ENCODE peak calls at places on chromosomes 4 and X, in four cellular contexts. D is HepG2, U is MM.1S, L is HCT116. I is an unnamed sample. For H3K4me1, the result is how much of the 10 kb centered on the place peaks cover.

GRCh38 chr4:78059524-78059889 is 2.4 kb downstream of the FRAS1 start:
- DNase-seq in U (peak), L (peak), D (peak), I (peak)

GRCh38 chrX:154600962-154601374 is 16.0 kb downstream of the CTAG1A start:
- DNase-seq in L (no peak), U (no peak), D (no peak), I (peak)

GRCh38 chr4:125736057-125736456 is 421.3 kb downstream of the FAT4 start:
- DNase-seq in U (no peak), D (peak), L (no peak), I (peak)

GRCh38 chr4:99504804-99505502 is 5.9 kb upstream of the C4orf17 start:
- DNase-seq in U (no peak), D (no peak), L (no peak), I (no peak)

GRCh38 chrX:77930581-77930980 is 20.1 kb downstream of the ATP7A start:
- DNase-seq in U (no peak), D (no peak), L (no peak), I (no peak)

GRCh38 chr4:152273343-152273742 is 262.5 kb downstream of the FBXW7 start:
- DNase-seq in D (no peak), L (no peak), U (no peak), I (peak)

GRCh38 chrX:131821945-131822622 is 201.0 kb upstream of the STK26 start:
- DNase-seq in U (peak), L (no peak), D (no peak), I (no peak)

GRCh38 chr4:170248576-170248975 is 158.8 kb upstream of the AADAT start:
- DNase-seq in U (no peak), D (no peak), L (no peak), I (peak)

GRCh38 chr4:166622425-166622977 is 611.8 kb downstream of the SPOCK3 start:
- DNase-seq in D (no peak), L (no peak), U (no peak), I (no peak)

GRCh38 chr4:174553828-174554227 is 31.5 kb upstream of the HPGD start:
- DNase-seq in U (peak), L (no peak), D (no peak), I (peak)

GRCh38 chr4:66956426-66956825 is 588.9 kb downstream of the CENPC start:
- DNase-seq in L (no peak), D (no peak), U (no peak), I (no peak)

GRCh38 chr4:46124773-46125172 is 919 bp upstream of the GABRG1 start:
- DNase-seq in L (no peak), U (no peak), D (no peak), I (no peak)

GRCh38 chr4:157004279-157005161 is 32.9 kb upstream of the PDGFC start:
- DNase-seq in L (no peak), U (no peak), D (no peak), I (no peak)

DNA sequence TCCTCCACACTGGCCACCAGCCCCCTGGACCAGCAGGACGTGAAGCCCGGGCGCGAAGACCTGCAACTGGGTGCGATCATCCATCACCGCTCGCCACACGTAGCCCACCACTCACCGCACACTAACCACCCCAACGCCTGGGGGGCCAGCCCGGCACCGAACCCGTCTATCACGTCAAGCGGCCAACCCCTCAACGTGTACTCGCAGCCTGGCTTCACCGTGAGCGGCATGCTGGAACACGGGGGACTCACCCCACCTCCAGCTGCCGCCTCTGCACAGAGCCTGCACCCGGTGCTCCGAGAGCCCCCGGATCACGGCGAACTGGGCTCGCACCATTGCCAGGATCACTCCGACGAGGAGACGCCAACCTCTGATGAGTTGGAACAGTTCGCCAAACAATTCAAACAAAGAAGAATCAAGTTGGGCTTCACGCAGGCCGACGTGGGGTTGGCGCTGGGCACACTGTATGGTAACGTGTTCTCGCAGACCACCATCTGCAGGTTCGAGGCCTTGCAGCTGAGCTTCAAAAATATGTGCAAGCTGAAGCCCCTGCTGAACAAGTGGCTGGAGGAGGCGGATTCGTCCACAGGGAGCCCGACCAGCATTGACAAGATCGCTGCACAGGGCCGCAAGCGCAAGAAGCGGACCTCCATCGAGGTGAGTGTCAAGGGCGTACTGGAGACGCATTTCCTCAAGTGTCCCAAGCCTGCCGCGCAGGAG is 596 bp downstream of the POU3F4 start:
- DNase-seq in D (no peak), L (no peak), U (no peak), I (no peak)
- TF ChIP-seq EZH2 in D (no peak), L (no peak), U (no peak), I (no peak)

GRCh38 chr4:147015531-147015930 is 69.9 kb upstream of the TTC29 start:
- DNase-seq in L (no peak), D (no peak), U (no peak), I (no peak)

GRCh38 chr4:147006229-147006628 is 60.6 kb upstream of the TTC29 start:
- DNase-seq in L (no peak), D (no peak), U (no peak), I (no peak)

GRCh38 chr4:147009875-147010274 is 64.2 kb upstream of the TTC29 start:
- DNase-seq in U (no peak), D (no peak), L (no peak), I (no peak)

GRCh38 chr4:147014946-147015345 is 69.3 kb upstream of the TTC29 start:
- DNase-seq in L (no peak), D (no peak), U (no peak), I (no peak)

DNA sequence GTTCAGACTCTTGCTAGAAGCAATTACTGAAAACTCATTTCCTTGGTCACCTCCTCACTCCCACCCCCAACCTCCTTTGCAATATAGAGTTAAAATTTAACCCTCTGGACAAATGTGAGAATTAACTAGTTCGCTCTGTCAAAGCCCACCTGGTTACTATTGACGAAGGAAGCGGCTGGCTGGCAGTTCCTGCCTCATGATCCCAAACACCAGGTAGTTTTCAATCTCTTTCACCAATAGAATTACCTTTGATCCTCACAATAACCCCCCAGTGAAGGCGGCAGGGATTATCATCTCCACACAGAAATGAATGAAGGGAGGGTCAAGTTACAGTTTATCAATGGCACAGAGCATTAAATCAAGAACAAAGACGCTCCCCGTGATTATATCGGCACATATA is 65.7 kb upstream of the TTC29 start:
- DNase-seq in D (no peak), U (no peak), L (no peak), I (no peak)
- H2AFZ ChIP-seq in D (no peak), U (no peak), L (no peak), I (no peak)

DNA sequence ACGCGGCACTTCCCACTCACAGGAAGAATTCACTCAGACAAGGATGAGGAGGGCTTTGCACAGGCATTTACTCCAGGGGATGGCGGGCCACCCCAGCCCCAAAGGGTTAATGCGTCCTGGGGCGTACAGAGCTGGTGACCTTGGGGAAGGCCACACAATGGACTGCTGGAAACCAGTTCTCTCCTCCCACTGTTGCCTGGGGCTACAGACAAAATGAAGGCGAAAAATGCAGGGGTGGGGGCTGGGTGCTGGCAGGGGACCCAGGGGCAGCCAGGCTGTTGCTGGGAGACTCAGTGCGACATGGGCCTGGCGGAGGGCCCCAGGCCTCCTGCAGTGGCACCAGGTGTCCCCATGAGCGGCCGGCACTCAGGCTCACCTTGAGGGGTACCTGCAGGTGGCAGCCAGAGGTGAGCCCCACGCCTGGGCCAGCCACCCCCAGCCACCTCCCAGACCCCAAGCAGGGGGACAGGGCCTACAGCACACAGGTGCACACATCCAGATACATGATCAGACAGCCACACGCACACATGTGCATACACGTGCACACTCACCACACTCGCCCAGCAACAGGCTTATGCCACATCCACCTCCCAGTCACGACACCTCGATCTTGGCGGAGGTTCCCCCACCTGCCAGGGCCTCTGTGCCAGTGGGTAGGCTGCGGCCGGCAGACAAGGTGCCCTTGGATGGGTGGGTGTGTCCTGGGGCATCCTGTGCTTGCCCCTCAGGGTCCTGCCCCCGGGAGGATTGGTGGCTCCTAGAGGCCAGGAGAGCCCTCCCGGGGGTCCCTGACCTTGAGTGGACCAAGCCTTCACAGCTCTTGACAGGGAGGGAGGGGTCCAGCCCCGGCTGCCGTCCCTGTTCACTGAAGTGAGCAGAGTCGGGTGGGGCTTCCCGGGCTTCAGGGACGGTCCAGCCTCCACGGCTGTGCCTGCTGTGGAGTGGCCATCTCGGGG is 13.1 kb downstream of the NAT8L start:
- DNase-seq in L (no peak), U (no peak), D (peak), I (no peak)
- H3K4me1 ChIP-seq in L (under half), U (under half), D (half or more), I (under half)

DNA sequence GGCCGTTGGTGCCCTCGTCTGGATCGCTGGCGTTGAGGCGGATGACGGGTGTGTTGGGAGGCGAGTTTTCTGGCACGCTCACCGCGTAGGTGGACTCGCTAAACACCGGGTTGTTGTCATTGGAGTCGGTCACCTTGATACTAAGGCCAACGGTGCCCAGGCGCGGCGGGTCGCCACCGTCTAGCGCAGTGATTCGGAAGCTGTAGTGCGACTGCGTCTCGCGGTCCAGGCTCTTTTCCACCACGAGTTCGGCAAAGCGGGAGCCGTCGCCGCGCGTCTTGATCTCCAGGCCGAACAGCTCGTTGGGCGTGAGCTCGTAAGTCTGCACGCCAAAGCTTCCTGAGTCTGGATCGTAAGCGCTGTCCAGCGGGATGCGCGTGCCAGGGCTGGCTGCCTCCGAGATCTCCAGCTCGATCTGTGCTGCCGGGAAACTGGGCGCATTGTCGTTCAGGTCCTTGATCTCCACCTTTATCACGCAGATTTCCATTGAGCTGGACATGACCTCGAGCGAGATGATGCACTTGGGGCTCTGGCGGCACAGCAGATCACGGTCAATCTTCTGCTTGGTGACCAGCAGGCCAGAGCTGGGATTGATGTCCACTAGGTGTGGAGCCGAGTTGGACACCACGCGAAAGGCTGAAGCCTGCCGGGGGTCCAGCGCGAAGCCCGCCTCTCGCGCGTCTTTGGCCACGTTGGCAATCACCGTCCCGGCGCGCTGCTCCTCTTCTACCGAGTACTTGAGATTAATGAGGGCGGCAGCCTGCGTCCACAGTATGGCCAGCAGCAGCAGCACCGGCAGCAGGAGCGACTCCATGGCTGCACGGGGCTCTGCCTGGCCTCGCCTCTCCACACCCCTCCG is 2.1 kb downstream of the PCDH19 start:
- DNase-seq in U (no peak), D (no peak), L (no peak), I (no peak)
- TF ChIP-seq EZH2 in U (no peak), D (no peak), L (no peak), I (no peak)

DNA sequence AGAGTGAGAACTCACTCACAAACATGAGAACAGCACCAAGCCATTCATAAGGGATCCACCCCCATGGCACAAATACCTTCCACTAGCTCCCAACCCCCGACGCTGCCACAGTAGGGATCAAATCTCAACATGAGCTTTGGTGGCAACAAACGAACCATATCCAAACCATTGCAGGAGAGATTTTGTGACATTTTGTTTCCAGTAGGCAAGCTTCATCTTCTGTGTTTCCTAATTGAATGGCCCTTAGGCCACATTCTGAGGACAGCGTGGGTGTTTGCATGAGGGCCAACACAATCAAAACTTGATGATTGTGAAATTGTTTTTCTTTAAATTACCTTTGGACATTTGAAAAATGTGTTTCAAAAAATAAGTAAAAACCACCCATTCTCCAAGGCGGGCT is 102.6 kb upstream of the LNX1 start:
- DNase-seq in L (no peak), D (no peak), U (no peak), I (no peak)
- H2AFZ ChIP-seq in L (no peak), D (no peak), U (no peak), I (no peak)

GRCh38 chr4:25861951-25862410 is 807 bp downstream of the SEL1L3 start:
- DNase-seq in U (peak), L (no peak), D (no peak), I (peak)

GRCh38 chr4:25862411-25863346 is at the start of gene SEL1L3:
- DNase-seq in U (peak), D (no peak), L (no peak), I (peak)

GRCh38 chr4:25863347-25863784 is 578 bp upstream of the SEL1L3 start:
- DNase-seq in L (no peak), U (no peak), D (no peak), I (peak)

GRCh38 chr4:25865586-25865985 is 2.8 kb upstream of the SEL1L3 start:
- DNase-seq in U (peak), L (peak), D (no peak), I (peak)

DNA sequence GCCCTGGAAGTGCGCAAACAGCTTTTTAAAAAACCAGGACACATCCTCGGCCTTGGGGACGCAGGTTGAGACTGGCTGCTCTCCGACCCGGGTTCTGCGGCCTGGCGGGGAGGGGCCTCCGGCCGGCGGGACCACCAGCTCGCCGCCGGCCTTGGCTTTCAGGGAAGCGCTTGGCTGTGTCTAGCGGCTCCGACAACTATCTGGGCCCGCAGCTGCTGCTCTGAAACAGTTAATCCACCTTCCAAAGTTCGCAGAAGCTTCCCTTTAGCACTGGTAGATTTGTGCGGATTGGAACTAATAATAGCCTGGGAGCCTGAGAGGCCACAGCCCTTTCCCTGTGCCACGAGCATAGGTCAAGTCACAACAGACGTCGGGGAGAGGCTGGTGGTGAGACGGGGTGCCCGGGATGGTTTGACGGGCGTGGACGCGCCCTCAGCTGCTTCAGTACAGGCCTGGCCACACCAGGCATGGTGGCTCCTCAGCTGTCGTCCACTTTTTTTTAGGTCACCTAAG is 1.2 kb upstream of the SEL1L3 start:
- DNase-seq in D (no peak), L (no peak), U (no peak), I (no peak)
- H3K4me1 ChIP-seq in D (under half), L (under half), U (under half), I (under half)

GRCh38 chr4:173537628-173538147 is 7.7 kb upstream of the HAND2 start:
- DNase-seq in D (no peak), U (no peak), L (no peak), I (no peak)
- TF ChIP-seq EZH2 in D (no peak), U (no peak), L (no peak), I (no peak)

GRCh38 chr4:13876940-13877339 is 249.4 kb upstream of the BOD1L1 start:
- DNase-seq in D (no peak), L (no peak), U (no peak), I (no peak)
- H2AFZ ChIP-seq in D (no peak), L (no peak), U (no peak), I (no peak)

GRCh38 chr4:1309261-1310010 is 19.7 kb downstream of the MAEA start:
- DNase-seq in U (no peak), L (no peak), D (peak), I (no peak)
- H3K4me1 ChIP-seq in U (under half), L (under half), D (half or more), I (under half)

DNA sequence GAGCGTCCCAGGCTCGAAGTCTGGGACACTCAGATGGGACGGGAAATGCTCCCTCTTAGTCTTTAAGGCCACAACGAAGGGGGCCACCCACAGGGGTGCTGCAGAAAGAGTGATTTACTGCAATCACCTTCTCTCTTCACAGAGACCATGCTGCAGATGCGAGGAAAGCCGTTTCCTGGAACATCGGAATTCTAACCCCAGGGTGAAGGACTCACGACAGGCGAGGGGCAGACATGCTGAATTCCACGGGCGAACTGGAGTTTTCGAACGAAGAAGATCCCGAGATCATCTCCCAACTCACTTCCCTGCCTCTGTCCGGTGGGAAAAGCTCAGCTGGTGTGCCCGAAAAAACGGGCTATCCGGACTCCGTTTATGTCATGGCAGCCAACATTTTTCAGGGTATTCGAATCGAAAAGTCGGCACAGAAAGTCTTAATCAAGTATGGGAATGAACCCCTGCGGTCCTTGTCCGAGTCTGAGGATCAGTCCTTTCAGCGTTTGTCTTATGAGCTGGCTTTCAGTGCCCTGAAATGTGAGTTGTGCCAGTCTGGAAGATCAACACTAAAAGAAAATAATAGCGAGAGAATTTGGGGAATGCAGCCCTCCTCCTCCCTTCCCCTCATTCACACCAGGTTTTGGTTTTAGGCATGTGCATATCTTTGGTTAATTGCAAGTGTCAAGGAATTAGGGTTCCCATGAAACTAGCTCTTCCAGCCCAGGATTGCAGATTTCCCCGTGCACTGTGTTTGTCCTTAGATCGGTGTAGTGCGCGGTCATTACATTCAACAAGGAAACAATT is 905 bp downstream of the NSUN7 start:
- DNase-seq in L (no peak), D (no peak), U (no peak), I (peak)
- TF ChIP-seq EZH2 in L (no peak), D (no peak), U (no peak), I (no peak)

I was measured in PC-3.